ENCODE peak calls at places on chromosomes 7 and 10, in eight cellular contexts. T is activated CD8-positive, alpha-beta T cell treated with anti-CD3 and anti-CD28 coated beads for 36 hours; U is HEK293T; C is ureter; H is nucleus accumbens; Y is central memory CD4-positive, alpha-beta T cell; N is CD8-positive, alpha-beta memory T cell; P is nephron progenitor cell. R is an unnamed sample.

GRCh38 chr7:7219216-7219615 is 36.9 kb downstream of the C1GALT1 start:
- DNase-seq in T (no peak), U (no peak), C (no peak), H (no peak), Y (no peak), N (no peak), P (no peak), R (no peak)

GRCh38 chr7:139737221-139738100 is 40.3 kb downstream of the HIPK2 start:
- DNase-seq in T (peak), U (no peak), C (no peak), H (no peak), Y (no peak), N (no peak), P (no peak), R (no peak)

GRCh38 chr7:69414555-69414954 is 183.7 kb upstream of the AUTS2 start:
- DNase-seq in T (no peak), U (no peak), C (no peak), H (no peak), Y (no peak), N (no peak), P (no peak), R (no peak)

GRCh38 chr10:125060486-125060850 is 99.9 kb downstream of the CTBP2 start:
- DNase-seq in T (no peak), U (no peak), C (no peak), H (no peak), Y (no peak), N (no peak), P (no peak), R (no peak)

GRCh38 chr10:13302821-13303555 is 3.1 kb upstream of the PHYH start:
- DNase-seq in T (no peak), U (no peak), C (no peak), H (no peak), Y (no peak), N (no peak), P (no peak), R (no peak)

GRCh38 chr7:18317956-18318355 is 177.6 kb upstream of the HDAC9 start:
- DNase-seq in T (no peak), U (no peak), C (no peak), H (no peak), Y (no peak), N (no peak), P (no peak), R (no peak)

GRCh38 chr10:101091546-101092290 is 29.9 kb downstream of the KAZALD1 start:
- DNase-seq in T (no peak), U (no peak), C (no peak), H (no peak), Y (no peak), N (no peak), P (no peak), R (no peak)

GRCh38 chr10:18689498-18689897 is 30.3 kb downstream of the ARL5B start:
- DNase-seq in T (no peak), U (peak), C (no peak), H (no peak), Y (no peak), N (no peak), P (no peak), R (no peak)

GRCh38 chr10:103921750-103922195 is 3.8 kb upstream of the STN1 start:
- DNase-seq in T (peak), U (no peak), C (peak), H (no peak), Y (no peak), N (no peak), P (no peak), R (no peak)

GRCh38 chr7:95867309-95867708 is 95.0 kb downstream of the DYNC1I1 start:
- DNase-seq in T (no peak), U (no peak), C (no peak), H (no peak), Y (no peak), N (no peak), P (no peak), R (no peak)

GRCh38 chr7:144668503-144668902 is 167.3 kb downstream of the TPK1 start:
- DNase-seq in T (no peak), U (no peak), C (no peak), H (no peak), Y (no peak), N (no peak), P (no peak), R (no peak)

GRCh38 chr10:94403034-94403822 is 887 bp downstream of the TBC1D12 start:
- DNase-seq in T (peak), U (peak), C (peak), H (no peak), Y (no peak), N (no peak), P (peak), R (peak)